ENCODE peak calls at places on chromosome 12, in ten cellular contexts. P, T, A, W, S, H, I, Q, E and G are unnamed samples.

GRCh38 chr12:108782971-108783370 is 51.7 kb upstream of the CORO1C start:
- DNase-seq in P (no peak), T (no peak), A (no peak), W (no peak), S (no peak), H (no peak), I (no peak), Q (no peak), E (no peak), G (no peak)

GRCh38 chr12:106276032-106276728 is 26.4 kb upstream of the TCP11L2 start:
- DNase-seq in P (no peak), T (no peak), A (no peak), W (no peak), S (no peak), H (no peak), I (no peak), Q (no peak), E (no peak), G (no peak)

GRCh38 chr12:75944097-75944904 is 87.3 kb downstream of the PHLDA1 start:
- DNase-seq in P (no peak), T (peak; percentile 56), A (no peak), W (peak; percentile 76), S (peak; percentile 26), H (no peak), I (peak; percentile 18), Q (no peak), E (no peak), G (no peak)

GRCh38 chr12:20420557-20420956 is 52.2 kb downstream of the PDE3A start:
- DNase-seq in P (no peak), T (no peak), A (no peak), W (no peak), S (no peak), H (no peak), I (no peak), Q (no peak), E (no peak), G (no peak)

GRCh38 chr12:93571360-93571853 is 1.1 kb upstream of the SOCS2 start:
- DNase-seq in P (peak; percentile 87), T (no peak), A (peak; percentile 76), W (no peak), S (peak; percentile 67), H (peak; percentile 58), I (peak; percentile 52), Q (peak; percentile 80), E (no peak), G (peak; percentile 80)

GRCh38 chr12:76726626-76727025 is 37.3 kb upstream of the ZDHHC17 start:
- DNase-seq in P (no peak), T (no peak), A (no peak), W (no peak), S (no peak), H (no peak), I (no peak), Q (no peak), E (no peak), G (no peak)

GRCh38 chr12:126198966-126199692 is 1133.9 kb downstream of the AACS start:
- DNase-seq in P (no peak), T (no peak), A (peak; percentile 48), W (no peak), S (no peak), H (no peak), I (no peak), Q (no peak), E (no peak), G (no peak)

GRCh38 chr12:78189656-78190055 is 359.0 kb downstream of the NAV3 start:
- DNase-seq in P (no peak), T (no peak), A (no peak), W (no peak), S (no peak), H (no peak), I (no peak), Q (no peak), E (no peak), G (no peak)

GRCh38 chr12:47819902-47820630 is at the start of gene HDAC7:
- DNase-seq in P (peak; percentile 92), T (peak; percentile 69), A (peak; percentile 86), W (peak; percentile 93), S (peak; percentile 81), H (peak; percentile 4), I (peak; percentile 57), Q (peak; percentile 86), E (peak; percentile 86), G (peak; percentile 82)

GRCh38 chr12:89542912-89543592 is 17.2 kb upstream of the POC1B start:
- DNase-seq in P (no peak), T (no peak), A (peak; percentile 52), W (peak; percentile 86), S (peak; percentile 78), H (peak; percentile 61), I (peak; percentile 73), Q (peak; percentile 94), E (peak; percentile 67), G (no peak)

GRCh38 chr12:62813031-62813829 is 121.7 kb downstream of the PPM1H start:
- DNase-seq in P (peak; percentile 77), T (no peak), A (peak; percentile 73), W (peak; percentile 77), S (peak; percentile 22), H (no peak), I (no peak), Q (peak; percentile 87), E (peak; percentile 32), G (peak; percentile 57)

GRCh38 chr12:19234171-19234704 is 104.7 kb downstream of the PLEKHA5 start:
- DNase-seq in P (no peak), T (no peak), A (no peak), W (peak; percentile 61), S (no peak), H (no peak), I (no peak), Q (no peak), E (no peak), G (no peak)

GRCh38 chr12:58639323-58639934 is 280.9 kb downstream of the LRIG3 start:
- DNase-seq in P (no peak), T (no peak), A (no peak), W (no peak), S (no peak), H (peak; percentile 10), I (no peak), Q (no peak), E (no peak), G (no peak)

GRCh38 chr12:104583311-104583710 is 126.6 kb downstream of the CHST11 start:
- DNase-seq in P (no peak), T (no peak), A (no peak), W (no peak), S (no peak), H (no peak), I (no peak), Q (no peak), E (no peak), G (no peak)

GRCh38 chr12:6647083-6647604 is at the start of gene ACRBP:
- DNase-seq in P (peak; percentile 87), T (no peak), A (peak; percentile 85), W (no peak), S (peak; percentile 20), H (no peak), I (no peak), Q (peak; percentile 87), E (peak; percentile 80), G (peak; percentile 84)

GRCh38 chr12:129145381-129145780 is 292.1 kb downstream of the GLT1D1 start:
- DNase-seq in P (no peak), T (no peak), A (no peak), W (no peak), S (no peak), H (peak; percentile 16), I (no peak), Q (no peak), E (no peak), G (no peak)

GRCh38 chr12:130335517-130336392 is 1.9 kb upstream of the PIWIL1 start:
- DNase-seq in P (no peak), T (peak; percentile 15), A (no peak), W (peak; percentile 78), S (peak; percentile 50), H (peak; percentile 74), I (peak; percentile 11), Q (peak; percentile 79), E (no peak), G (peak; percentile 54)

GRCh38 chr12:104859144-104859543 is 98.9 kb downstream of the SLC41A2 start:
- DNase-seq in P (no peak), T (no peak), A (no peak), W (no peak), S (no peak), H (no peak), I (no peak), Q (no peak), E (no peak), G (no peak)

GRCh38 chr12:41576925-41577324 is 388.8 kb downstream of the PDZRN4 start:
- DNase-seq in P (no peak), T (no peak), A (no peak), W (no peak), S (no peak), H (no peak), I (no peak), Q (peak; percentile 9), E (no peak), G (no peak)

GRCh38 chr12:72273499-72273837 is 1.3 kb downstream of the TRHDE start:
- DNase-seq in P (no peak), T (no peak), A (no peak), W (no peak), S (no peak), H (no peak), I (no peak), Q (peak; percentile 15), E (peak; percentile 5), G (no peak)

GRCh38 chr12:117821480-117822175 is 147.2 kb downstream of the KSR2 start:
- DNase-seq in P (no peak), T (no peak), A (no peak), W (no peak), S (no peak), H (no peak), I (no peak), Q (no peak), E (no peak), G (no peak)